ENCODE peak calls at places on chromosomes 4 and X, in nine cellular contexts. H, G, N, F, X, K, A, R and E are unnamed samples.
A peak's percentile ranks its signal among the peaks of the same experiment; 100 is the strongest.

GRCh38 chr4:52780627-52781354 is 29.6 kb upstream of the ERVMER34-1 start:
- DNase-seq in X (no peak), K (peak; percentile 28), H (peak; percentile 47), R (no peak), A (no peak), N (no peak), G (no peak), F (no peak), E (no peak)

GRCh38 chrX:96715412-96715940 is 30.8 kb downstream of the DIAPH2 start:
- DNase-seq in H (peak; percentile 78), X (no peak), K (no peak), A (no peak), F (no peak), R (no peak), G (no peak), N (no peak), E (no peak)

GRCh38 chr4:4721636-4722035 is 137.8 kb upstream of the MSX1 start:
- DNase-seq in G (no peak), K (no peak), H (no peak), N (no peak), X (no peak), A (no peak), R (no peak), F (no peak), E (no peak)

GRCh38 chr4:7044415-7044930 is 1.3 kb downstream of the TADA2B start:
- DNase-seq in G (no peak), K (no peak), X (no peak), F (no peak), A (peak; percentile 16), R (no peak), N (no peak), H (no peak), E (peak; percentile 22)

GRCh38 chr4:83139514-83140156 is 25.1 kb upstream of the PLAC8 start:
- DNase-seq in F (no peak), N (no peak), G (no peak), A (no peak), X (no peak), R (no peak), H (no peak), K (peak; percentile 7), E (no peak)

GRCh38 chr4:38860788-38861424 is 4.3 kb upstream of the TLR6 start:
- DNase-seq in F (peak; percentile 56), A (peak; percentile 13), R (no peak), H (peak; percentile 61), N (peak; percentile 60), G (no peak), X (no peak), K (no peak), E (peak; percentile 37)

GRCh38 chr4:33272722-33273121 is 2552.6 kb downstream of the PCDH7 start:
- DNase-seq in A (no peak), H (no peak), N (no peak), X (no peak), F (no peak), G (no peak), R (no peak), K (no peak), E (no peak)

GRCh38 chrX:22090181-22090580 is 58.1 kb downstream of the PHEX start:
- DNase-seq in K (no peak), X (no peak), N (no peak), F (no peak), G (no peak), A (no peak), R (no peak), H (no peak), E (peak; percentile 6)

GRCh38 chrX:25020391-25021131 is 4.8 kb upstream of the ARX start:
- DNase-seq in F (no peak), R (no peak), A (no peak), G (no peak), K (no peak), X (peak; percentile 54), N (no peak), H (no peak), E (no peak)

GRCh38 chrX:151543706-151544105 is 19.8 kb upstream of the PASD1 start:
- DNase-seq in N (no peak), X (no peak), G (no peak), A (no peak), K (no peak), R (no peak), H (no peak), F (no peak), E (no peak)

GRCh38 chr4:2823301-2823670 is 20.4 kb upstream of the ADD1 start:
- DNase-seq in F (no peak), K (no peak), H (no peak), N (no peak), X (peak; percentile 45), G (no peak), A (no peak), R (no peak), E (no peak)

GRCh38 chr4:24850669-24851068 is 55.3 kb downstream of the SOD3 start:
- DNase-seq in G (peak; percentile 69), K (peak; percentile 82), X (no peak), N (no peak), R (no peak), F (no peak), A (peak; percentile 82), H (peak; percentile 77), E (no peak)

GRCh38 chr4:115360441-115360840 is 247.0 kb upstream of the NDST4 start:
- DNase-seq in N (no peak), R (no peak), F (no peak), G (no peak), K (peak; percentile 1), A (no peak), X (no peak), H (no peak), E (no peak)

GRCh38 chr4:78542373-78542772 is 9.2 kb upstream of the ANXA3 start:
- DNase-seq in K (no peak), X (no peak), G (no peak), R (no peak), F (no peak), H (peak; percentile 85), A (peak; percentile 54), N (no peak), E (no peak)

GRCh38 chrX:68833448-68833805 is 4.6 kb downstream of the EFNB1 start:
- DNase-seq in K (no peak), R (no peak), G (no peak), X (no peak), H (no peak), F (no peak), N (no peak), A (no peak), E (no peak)

GRCh38 chrX:53312946-53313745 is 31.8 kb upstream of the IQSEC2 start:
- DNase-seq in A (peak; percentile 83), N (peak; percentile 78), X (peak; percentile 75), G (no peak), H (peak; percentile 71), R (no peak), F (peak; percentile 47), K (peak; percentile 59), E (peak; percentile 64)

GRCh38 chr4:88907478-88907877 is 149.5 kb downstream of the FAM13A start:
- DNase-seq in A (no peak), X (no peak), H (no peak), N (no peak), G (no peak), F (no peak), K (no peak), R (no peak), E (no peak)

GRCh38 chrX:14508025-14508690 is 21.2 kb upstream of the GLRA2 start:
- DNase-seq in N (no peak), F (no peak), X (no peak), K (no peak), R (no peak), A (no peak), G (no peak), H (peak; percentile 32), E (no peak)

GRCh38 chrX:55709735-55710134 is 7.8 kb upstream of the RRAGB start:
- DNase-seq in F (no peak), K (peak; percentile 49), H (peak; percentile 27), N (no peak), X (no peak), R (no peak), A (no peak), G (no peak), E (no peak)

GRCh38 chr4:76067652-76068286 is 6.7 kb upstream of the ART3 start:
- DNase-seq in N (peak; percentile 87), F (peak; percentile 64), K (peak; percentile 42), X (peak; percentile 74), G (peak; percentile 44), H (peak; percentile 80), A (peak; percentile 82), R (no peak), E (peak; percentile 87)

GRCh38 chrX:119303137-119303536 is 67.1 kb downstream of the PGRMC1 start:
- DNase-seq in F (no peak), H (peak; percentile 64), K (no peak), X (no peak), N (no peak), A (no peak), G (no peak), R (no peak), E (no peak)

GRCh38 chr4:80115368-80116181 is 42.5 kb upstream of the ANTXR2 start:
- DNase-seq in R (no peak), X (no peak), N (no peak), K (peak; percentile 39), F (no peak), G (no peak), A (peak; percentile 32), H (no peak), E (no peak)

GRCh38 chrX:155886409-155886808 is 5.3 kb downstream of the VAMP7 start:
- DNase-seq in F (no peak), K (no peak), R (no peak), A (no peak), G (no peak), X (no peak), H (no peak), N (no peak), E (no peak)

GRCh38 chrX:38458071-38458470 is 103.3 kb upstream of the TSPAN7 start:
- DNase-seq in A (no peak), X (no peak), N (no peak), R (no peak), F (no peak), G (no peak), K (no peak), H (no peak), E (peak; percentile 5)

GRCh38 chr4:96052827-96053226 is 212.9 kb downstream of the PDHA2 start:
- DNase-seq in G (no peak), R (no peak), H (no peak), K (no peak), A (no peak), F (no peak), X (no peak), N (no peak), E (no peak)

GRCh38 chrX:16683007-16683664 is 29.3 kb downstream of the CTPS2 start:
- DNase-seq in A (no peak), F (no peak), X (no peak), K (no peak), H (no peak), R (no peak), G (no peak), N (no peak), E (no peak)

GRCh38 chr4:185278716-185279115 is 69.3 kb downstream of the SNX25 start:
- DNase-seq in H (no peak), F (no peak), R (no peak), N (no peak), G (no peak), K (no peak), X (no peak), A (no peak), E (no peak)

GRCh38 chr4:6198278-6198677 is 2.1 kb downstream of the JAKMIP1 start:
- DNase-seq in F (no peak), K (no peak), R (no peak), X (no peak), A (no peak), H (no peak), N (no peak), G (no peak), E (no peak)

GRCh38 chrX:148878371-148878770 is 378.0 kb downstream of the AFF2 start:
- DNase-seq in N (no peak), X (no peak), H (no peak), R (no peak), G (no peak), A (peak; percentile 13), F (no peak), K (peak; percentile 81), E (no peak)